ENCODE peak calls at places on chromosomes 13 and 19, in six cellular contexts. G is Peyer's patch, O is progenitor cell of endocrine pancreas, L is cardiac fibroblast, A is fibroblast of the aortic adventitia, Z is tibial nerve. V is an unnamed sample.

GRCh38 chr19:58054792-58055482 is 4.1 kb upstream of the ZNF135 start:
- DNase-seq in A (no peak), L (peak), O (no peak), Z (no peak), G (no peak), V (no peak)

GRCh38 chr19:6221878-6222746 is 57.7 kb downstream of the MLLT1 start:
- DNase-seq in A (no peak), L (no peak), O (no peak), G (no peak), Z (no peak), V (no peak)

GRCh38 chr19:43474986-43475705 is 9.7 kb upstream of the LYPD3 start:
- DNase-seq in A (peak), G (peak), O (peak), L (peak), Z (peak), V (peak)

GRCh38 chr19:9881720-9882119 is 46.6 kb downstream of the PIN1 start:
- DNase-seq in G (no peak), A (no peak), Z (no peak), O (no peak), L (no peak), V (no peak)

GRCh38 chr13:66780814-66781213 is 449.3 kb downstream of the PCDH9 start:
- DNase-seq in Z (no peak), L (peak), O (no peak), G (no peak), A (peak), V (no peak)

GRCh38 chr19:50501186-50501567 is 9.8 kb downstream of the JOSD2 start:
- DNase-seq in G (peak), L (no peak), Z (no peak), O (no peak), A (no peak), V (no peak)

GRCh38 chr13:57813641-57814040 is 182.1 kb downstream of the PCDH17 start:
- DNase-seq in L (no peak), A (no peak), Z (no peak), O (no peak), G (no peak), V (no peak)

GRCh38 chr13:43377149-43377548 is 353.8 kb downstream of the DNAJC15 start:
- DNase-seq in O (no peak), A (peak), G (no peak), L (peak), Z (no peak), V (no peak)

GRCh38 chr19:5216141-5216847 is 124.3 kb downstream of the PTPRS start:
- DNase-seq in A (no peak), O (no peak), L (no peak), Z (no peak), G (no peak), V (no peak)

GRCh38 chr19:5973376-5973775 is 4.6 kb downstream of the RANBP3 start:
- DNase-seq in G (no peak), A (no peak), Z (no peak), L (no peak), O (no peak), V (no peak)

GRCh38 chr13:106630650-106631049 is 62.7 kb upstream of the ARGLU1 start:
- DNase-seq in A (no peak), G (no peak), O (no peak), Z (no peak), L (no peak), V (no peak)

GRCh38 chr13:91297503-91297902 is 50.0 kb upstream of the MIR17HG start:
- DNase-seq in A (no peak), O (no peak), G (no peak), L (no peak), Z (no peak), V (no peak)

GRCh38 chr13:21674271-21675009 is 3.6 kb downstream of the FGF9 start:
- DNase-seq in A (no peak), L (no peak), Z (no peak), G (peak), O (peak), V (no peak)

GRCh38 chr19:34480491-34480890 is 1.1 kb upstream of the WTIP start:
- DNase-seq in O (no peak), G (no peak), A (no peak), Z (no peak), L (no peak), V (no peak)

GRCh38 chr19:30473334-30473867 is 101.2 kb downstream of the ZNF536 start:
- DNase-seq in Z (no peak), O (no peak), G (no peak), L (no peak), A (no peak), V (no peak)

GRCh38 chr19:33446156-33446917 is 72.8 kb downstream of the CEBPG start:
- DNase-seq in G (no peak), L (no peak), O (no peak), Z (no peak), A (no peak), V (no peak)
- TF ChIP-seq CTCF in G (no peak), L (no peak), O (no peak), Z (no peak), A (no peak), V (no peak)

GRCh38 chr19:47494211-47494547 is 10.2 kb upstream of the KPTN start:
- DNase-seq in Z (no peak), L (no peak), G (no peak), A (no peak), O (no peak), V (no peak)

GRCh38 chr19:47492571-47493377 is 8.8 kb upstream of the KPTN start:
- DNase-seq in Z (no peak), G (no peak), L (no peak), A (no peak), O (no peak), V (no peak)

GRCh38 chr19:47493378-47494210 is 9.6 kb upstream of the KPTN start:
- DNase-seq in G (no peak), A (no peak), Z (no peak), L (no peak), O (no peak), V (no peak)

GRCh38 chr19:47495478-47496372 is 11.7 kb upstream of the KPTN start:
- DNase-seq in A (no peak), G (no peak), L (no peak), O (no peak), Z (no peak), V (no peak)

GRCh38 chr19:47494729-47495128 is 10.7 kb upstream of the KPTN start:
- DNase-seq in Z (no peak), O (no peak), L (no peak), G (peak), A (no peak), V (no peak)
- TF ChIP-seq CTCF in Z (no peak), O (no peak), L (no peak), G (no peak), A (no peak), V (no peak)

GRCh38 chr13:37288057-37288720 is 182.7 kb upstream of the CSNK1A1L start:
- DNase-seq in A (no peak), G (no peak), Z (no peak), L (peak), O (no peak), V (no peak)

GRCh38 chr13:37295046-37295445 is 189.6 kb upstream of the CSNK1A1L start:
- DNase-seq in G (no peak), Z (no peak), A (no peak), L (peak), O (no peak), V (no peak)

GRCh38 chr13:37293295-37293694 is 187.8 kb upstream of the CSNK1A1L start:
- DNase-seq in L (no peak), O (no peak), Z (no peak), G (no peak), A (no peak), V (no peak)

GRCh38 chr13:37290691-37291090 is 185.2 kb upstream of the CSNK1A1L start:
- DNase-seq in G (no peak), L (no peak), Z (no peak), O (no peak), A (no peak), V (no peak)

GRCh38 chr13:37289212-37289935 is 183.9 kb upstream of the CSNK1A1L start:
- DNase-seq in G (no peak), O (no peak), A (no peak), L (peak), Z (no peak), V (no peak)
- TF ChIP-seq CTCF in G (no peak), O (no peak), A (no peak), L (no peak), Z (no peak), V (no peak)

DNA sequence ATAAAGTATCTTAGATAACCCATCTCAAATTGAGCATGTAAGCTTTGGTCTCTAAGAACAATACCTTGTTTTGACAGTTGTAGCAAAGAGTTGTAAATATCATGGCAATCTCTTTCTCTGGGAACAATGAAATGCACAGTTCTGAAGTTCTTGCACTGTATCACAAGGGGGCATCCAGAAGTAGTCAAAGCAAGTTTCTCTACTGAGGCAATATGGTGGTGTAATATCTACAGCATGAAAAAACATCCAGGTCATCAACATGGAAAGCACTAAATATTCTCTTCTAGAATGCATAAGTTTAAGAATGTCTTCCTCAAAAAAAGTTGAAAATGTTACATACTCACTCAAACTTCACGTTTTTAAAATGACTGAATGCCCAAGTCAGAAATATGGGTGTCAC is 19.6 kb downstream of the MTMR6 start:
- DNase-seq in G (no peak), O (no peak), Z (no peak), A (peak), L (peak), V (no peak)
- TF ChIP-seq CTCF in G (peak), O (peak), Z (no peak), A (peak), L (peak), V (no peak)

DNA sequence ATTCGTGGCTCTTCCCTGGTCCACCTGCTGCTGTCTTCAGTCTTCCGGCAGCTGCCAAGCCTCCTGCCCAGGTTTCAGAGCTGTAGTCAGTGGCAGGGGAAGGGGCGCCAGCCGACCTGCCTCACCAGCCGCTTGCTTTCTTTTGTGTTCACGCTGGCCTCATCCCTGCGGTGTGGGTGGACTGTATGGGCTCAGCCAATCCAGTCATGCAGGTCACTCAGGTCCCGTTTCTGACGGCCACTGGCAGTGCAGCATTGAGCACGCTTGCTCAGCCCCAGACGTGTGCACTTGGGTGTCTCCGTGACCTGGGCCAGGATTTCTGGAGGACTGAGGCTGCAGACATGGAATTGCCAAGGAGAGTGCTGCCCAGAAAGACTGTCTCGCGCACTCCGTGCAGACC is 26.0 kb downstream of the AP1M1 start:
- DNase-seq in A (no peak), Z (peak), L (no peak), O (no peak), G (no peak), V (no peak)
- TF ChIP-seq CTCF in A (no peak), Z (no peak), L (no peak), O (no peak), G (no peak), V (no peak)

DNA sequence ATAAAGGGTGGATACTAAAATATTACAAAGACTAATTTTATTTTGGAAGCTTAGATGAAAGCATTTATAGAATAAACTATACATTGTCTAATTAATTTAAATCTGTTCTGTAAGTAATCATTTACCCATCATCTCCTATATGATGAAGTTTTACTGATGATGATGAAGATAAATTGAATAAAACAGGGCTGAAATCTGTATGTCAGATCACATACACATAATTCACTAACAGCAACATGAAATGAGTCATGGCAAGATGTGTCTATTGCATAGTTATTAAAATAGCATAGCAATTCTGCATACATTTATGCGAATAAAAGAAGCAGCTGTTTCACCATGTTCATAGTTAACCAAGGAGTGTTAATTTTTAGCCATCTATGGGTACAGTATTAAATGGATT is 425.0 kb downstream of the LIG4 start:
- DNase-seq in A (no peak), O (no peak), Z (no peak), G (no peak), L (no peak), V (no peak)
- TF ChIP-seq CTCF in A (no peak), O (no peak), Z (no peak), G (no peak), L (no peak), V (no peak)

GRCh38 chr19:1070576-1070930 is 3.6 kb downstream of the ARHGAP45 start:
- DNase-seq in G (no peak), Z (no peak), L (no peak), A (no peak), O (no peak), V (no peak)
- TF ChIP-seq CTCF in G (no peak), Z (no peak), L (peak), A (no peak), O (no peak), V (no peak)